ENCODE peak calls at places on chromosomes 11 and 22, in five cellular contexts. One of them, this sample, is unnamed.

GRCh38 chr22:39225591-39225990 is 19.2 kb downstream of the PDGFB start:
- DNase-seq in CD4-positive, alpha-beta memory T cell: no peak
- DNase-seq in ovary: no peak
- DNase-seq in substantia nigra: no peak
- DNase-seq in upper lobe of left lung: no peak
- DNase-seq in this sample: no peak

GRCh38 chr22:47796128-47796908 is 1033.9 kb downstream of the TBC1D22A start:
- DNase-seq in upper lobe of left lung: no peak
- DNase-seq in substantia nigra: no peak
- DNase-seq in ovary: no peak
- DNase-seq in CD4-positive, alpha-beta memory T cell: no peak
- DNase-seq in this sample: no peak

GRCh38 chr22:40479887-40480538 is 109.6 kb downstream of the SGSM3 start:
- DNase-seq in ovary: no peak
- DNase-seq in substantia nigra: no peak
- DNase-seq in CD4-positive, alpha-beta memory T cell: no peak
- DNase-seq in upper lobe of left lung: no peak
- DNase-seq in this sample: no peak

GRCh38 chr11:116226731-116227130 is 546.1 kb downstream of the BUD13 start:
- DNase-seq in substantia nigra: no peak
- DNase-seq in upper lobe of left lung: no peak
- DNase-seq in CD4-positive, alpha-beta memory T cell: no peak
- DNase-seq in ovary: no peak
- DNase-seq in this sample: no peak

GRCh38 chr11:134013518-134013917 is 55.4 kb upstream of the JAM3 start:
- DNase-seq in CD4-positive, alpha-beta memory T cell: no peak
- DNase-seq in ovary: no peak
- DNase-seq in upper lobe of left lung: no peak
- DNase-seq in substantia nigra: no peak
- DNase-seq in this sample: no peak

GRCh38 chr22:22376352-22376706 is 131.7 kb downstream of the VPREB1 start:
- DNase-seq in upper lobe of left lung: no peak
- DNase-seq in ovary: no peak
- DNase-seq in CD4-positive, alpha-beta memory T cell: no peak
- DNase-seq in substantia nigra: no peak
- DNase-seq in this sample: no peak

GRCh38 chr22:50526849-50527801 is 1.7 kb upstream of the SCO2 start:
- DNase-seq in upper lobe of left lung: peak
- DNase-seq in ovary: no peak
- DNase-seq in CD4-positive, alpha-beta memory T cell: no peak
- DNase-seq in substantia nigra: no peak
- DNase-seq in this sample: no peak

GRCh38 chr11:131186629-131187075 is 183.8 kb upstream of the NTM start:
- DNase-seq in CD4-positive, alpha-beta memory T cell: no peak
- DNase-seq in upper lobe of left lung: no peak
- DNase-seq in substantia nigra: no peak
- DNase-seq in ovary: no peak
- DNase-seq in this sample: no peak

DNA sequence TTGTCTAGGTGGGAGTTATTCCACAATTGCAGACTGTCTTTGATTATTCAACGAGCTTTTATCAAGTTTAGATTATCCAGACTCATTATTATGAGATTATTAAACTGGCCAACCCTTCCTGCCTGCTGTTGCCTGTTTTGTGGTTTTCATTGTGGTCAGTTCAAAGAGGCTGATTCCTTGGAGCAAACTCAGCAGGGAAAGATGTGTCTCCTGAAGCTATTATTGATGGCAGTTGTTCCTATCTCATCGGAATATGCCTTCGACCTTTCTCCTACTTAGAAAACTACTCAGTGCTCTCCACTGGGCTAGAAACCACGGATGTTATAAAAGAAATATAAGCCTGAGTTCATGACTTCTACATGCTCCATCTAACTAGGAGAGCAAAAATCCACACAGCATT is 80.2 kb upstream of the NAV2 start:
- DNase-seq in substantia nigra: no peak
- DNase-seq in CD4-positive, alpha-beta memory T cell: no peak
- DNase-seq in upper lobe of left lung: no peak
- DNase-seq in ovary: no peak
- DNase-seq in this sample: no peak
- H3K27ac ChIP-seq in substantia nigra: no peak
- H3K27ac ChIP-seq in CD4-positive, alpha-beta memory T cell: no peak
- H3K27ac ChIP-seq in upper lobe of left lung: no peak
- H3K27ac ChIP-seq in ovary: no peak
- H3K27ac ChIP-seq in this sample: peak

GRCh38 chr22:45608763-45609180 is 62.9 kb upstream of the ATXN10 start:
- DNase-seq in CD4-positive, alpha-beta memory T cell: peak
- DNase-seq in ovary: no peak
- DNase-seq in upper lobe of left lung: no peak
- DNase-seq in substantia nigra: no peak
- DNase-seq in this sample: no peak

GRCh38 chr22:45616432-45616831 is 55.2 kb upstream of the ATXN10 start:
- DNase-seq in substantia nigra: no peak
- DNase-seq in upper lobe of left lung: no peak
- DNase-seq in ovary: no peak
- DNase-seq in CD4-positive, alpha-beta memory T cell: no peak
- DNase-seq in this sample: no peak

GRCh38 chr22:45615364-45615763 is 56.3 kb upstream of the ATXN10 start:
- DNase-seq in upper lobe of left lung: no peak
- DNase-seq in substantia nigra: no peak
- DNase-seq in ovary: no peak
- DNase-seq in CD4-positive, alpha-beta memory T cell: no peak
- DNase-seq in this sample: no peak

GRCh38 chr22:45612940-45613339 is 58.7 kb upstream of the ATXN10 start:
- DNase-seq in upper lobe of left lung: no peak
- DNase-seq in CD4-positive, alpha-beta memory T cell: no peak
- DNase-seq in substantia nigra: no peak
- DNase-seq in ovary: no peak
- DNase-seq in this sample: no peak

GRCh38 chr22:45612451-45612901 is 59.2 kb upstream of the ATXN10 start:
- DNase-seq in substantia nigra: no peak
- DNase-seq in ovary: peak
- DNase-seq in CD4-positive, alpha-beta memory T cell: peak
- DNase-seq in upper lobe of left lung: peak
- DNase-seq in this sample: no peak
- H3K27ac ChIP-seq in substantia nigra: no peak
- H3K27ac ChIP-seq in ovary: no peak
- H3K27ac ChIP-seq in CD4-positive, alpha-beta memory T cell: no peak
- H3K27ac ChIP-seq in upper lobe of left lung: no peak
- H3K27ac ChIP-seq in this sample: no peak

DNA sequence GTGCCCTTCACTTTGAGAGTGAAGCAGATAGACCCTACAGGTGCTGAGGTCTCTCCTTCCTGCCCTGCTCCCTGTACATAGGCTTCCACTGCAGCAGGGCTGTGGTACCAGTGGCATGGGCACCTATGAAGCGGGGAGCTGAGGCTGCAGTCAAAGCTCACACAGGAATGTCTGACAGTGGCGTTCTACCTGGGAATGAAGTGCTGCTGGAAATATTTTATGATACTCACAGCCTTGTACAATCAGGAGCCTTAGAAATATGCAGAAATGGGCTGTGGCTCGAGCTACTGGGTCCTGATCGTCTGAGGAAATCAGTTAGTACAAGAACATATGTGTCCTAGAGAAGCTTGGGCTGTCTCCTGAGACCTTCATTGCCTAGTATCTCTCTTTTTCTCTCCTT is 24.8 kb downstream of the MRPL16 start:
- DNase-seq in upper lobe of left lung: no peak
- DNase-seq in CD4-positive, alpha-beta memory T cell: no peak
- DNase-seq in ovary: no peak
- DNase-seq in substantia nigra: no peak
- DNase-seq in this sample: no peak
- H3K27ac ChIP-seq in upper lobe of left lung: peak
- H3K27ac ChIP-seq in CD4-positive, alpha-beta memory T cell: no peak
- H3K27ac ChIP-seq in ovary: no peak
- H3K27ac ChIP-seq in substantia nigra: no peak
- H3K27ac ChIP-seq in this sample: no peak

DNA sequence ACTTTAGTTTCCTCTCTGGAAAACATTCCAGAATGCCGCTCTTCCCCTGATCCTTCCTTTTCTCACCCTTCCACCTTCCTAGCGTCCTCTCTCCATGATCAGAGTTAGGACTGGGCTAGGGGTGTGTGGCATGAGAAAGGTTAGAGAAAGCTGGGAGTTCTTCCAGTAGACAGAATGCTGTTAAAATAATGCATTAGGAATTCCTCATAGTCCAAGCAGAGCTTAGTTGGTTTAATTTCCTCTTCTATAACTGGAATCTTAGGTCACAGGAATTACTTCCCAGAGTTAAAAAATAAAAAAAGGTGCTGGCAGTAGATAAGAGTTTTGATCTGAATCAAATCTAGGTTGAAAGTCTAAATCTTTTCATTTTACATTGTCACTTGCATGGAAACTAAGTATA is 37.2 kb upstream of the ADORA2A start:
- DNase-seq in ovary: no peak
- DNase-seq in CD4-positive, alpha-beta memory T cell: no peak
- DNase-seq in substantia nigra: no peak
- DNase-seq in upper lobe of left lung: no peak
- DNase-seq in this sample: no peak
- H3K27ac ChIP-seq in ovary: no peak
- H3K27ac ChIP-seq in CD4-positive, alpha-beta memory T cell: no peak
- H3K27ac ChIP-seq in substantia nigra: no peak
- H3K27ac ChIP-seq in upper lobe of left lung: peak
- H3K27ac ChIP-seq in this sample: no peak